ENCODE peak calls at places on chromosome 9, in five cellular contexts. T, F, A, E and L are unnamed samples.

GRCh38 chr9:74721696-74722660 is 165.7 kb downstream of the TRPM6 start:
- DNase-seq in F (no peak), T (peak), E (no peak), A (no peak), L (no peak)

GRCh38 chr9:12085401-12085800 is 607.8 kb upstream of the TYRP1 start:
- DNase-seq in T (no peak), E (no peak), F (no peak), A (no peak), L (no peak)

GRCh38 chr9:13061390-13061789 is 218.1 kb downstream of the MPDZ start:
- DNase-seq in A (no peak), T (no peak), E (no peak), F (no peak), L (no peak)

GRCh38 chr9:38059233-38059936 is 9.6 kb downstream of the SHB start:
- DNase-seq in A (no peak), E (no peak), T (peak), F (no peak), L (no peak)

GRCh38 chr9:16616686-16617085 is 253.8 kb downstream of the BNC2 start:
- DNase-seq in T (no peak), F (no peak), A (no peak), E (no peak), L (no peak)

GRCh38 chr9:121958530-121958929 is 134.6 kb downstream of the TTLL11 start:
- DNase-seq in A (no peak), T (no peak), F (no peak), E (no peak), L (no peak)

GRCh38 chr9:108444400-108445358 is 411.1 kb downstream of the ACTL7B start:
- DNase-seq in A (no peak), T (peak), F (peak), E (no peak), L (no peak)

GRCh38 chr9:125550216-125550614 is 156.8 kb downstream of the MAPKAP1 start:
- DNase-seq in F (no peak), E (no peak), T (peak), A (no peak), L (no peak)

GRCh38 chr9:85876628-85877027 is 64.3 kb upstream of the NAA35 start:
- DNase-seq in T (no peak), E (no peak), F (no peak), A (no peak), L (no peak)

GRCh38 chr9:61674465-61674864 is 484.6 kb downstream of the SPATA31A7 start:
- DNase-seq in T (no peak), E (no peak), A (no peak), F (no peak), L (no peak)

GRCh38 chr9:74304598-74304997 is 192.5 kb upstream of the RORB start:
- DNase-seq in T (no peak), A (no peak), F (no peak), E (no peak), L (no peak)

GRCh38 chr9:137832191-137832700 is 45.3 kb upstream of the CACNA1B start:
- DNase-seq in T (no peak), E (no peak), A (no peak), F (no peak), L (peak)

GRCh38 chr9:85056203-85056572 is 386.7 kb downstream of the NTRK2 start:
- DNase-seq in F (no peak), A (no peak), T (no peak), E (peak), L (no peak)

GRCh38 chr9:72044095-72044494 is 16.3 kb downstream of the C9orf57 start:
- DNase-seq in A (no peak), F (no peak), T (no peak), E (no peak), L (no peak)

GRCh38 chr9:77523891-77524290 is 124.2 kb downstream of the GNA14 start:
- DNase-seq in E (no peak), F (no peak), T (no peak), A (no peak), L (no peak)

GRCh38 chr9:105880517-105880916 is 186.2 kb downstream of the TMEM38B start:
- DNase-seq in T (no peak), F (no peak), A (no peak), E (no peak), L (no peak)

GRCh38 chr9:112784020-112784788 is 33.6 kb downstream of the SNX30 start:
- DNase-seq in T (no peak), F (no peak), A (no peak), E (no peak), L (no peak)

GRCh38 chr9:121912812-121913627 is 180.1 kb downstream of the TTLL11 start:
- DNase-seq in F (no peak), A (no peak), E (no peak), T (no peak), L (peak)

GRCh38 chr9:76646249-76646648 is 118.0 kb upstream of the PCA3 start:
- DNase-seq in F (no peak), T (no peak), E (no peak), A (no peak), L (no peak)

GRCh38 chr9:36940881-36941280 is 93.2 kb downstream of the PAX5 start:
- DNase-seq in A (no peak), T (no peak), F (no peak), E (no peak), L (no peak)

GRCh38 chr9:107597743-107598217 is 108.2 kb upstream of the KLF4 start:
- DNase-seq in A (no peak), E (no peak), F (peak), T (peak), L (no peak)

GRCh38 chr9:115229496-115229895 is 111.5 kb upstream of the TNC start:
- DNase-seq in T (no peak), E (no peak), F (peak), A (no peak), L (no peak)

GRCh38 chr9:114905160-114905940 is 25.0 kb downstream of the TNFSF8 start:
- DNase-seq in T (no peak), A (no peak), F (no peak), E (no peak), L (no peak)

GRCh38 chr9:134961331-134962064 is 43.8 kb upstream of the FCN1 start:
- DNase-seq in A (no peak), F (no peak), T (no peak), E (no peak), L (no peak)
- TF ChIP-seq ATF3 in A (no peak), F (no peak), T (no peak), E (no peak), L (no peak)

DNA sequence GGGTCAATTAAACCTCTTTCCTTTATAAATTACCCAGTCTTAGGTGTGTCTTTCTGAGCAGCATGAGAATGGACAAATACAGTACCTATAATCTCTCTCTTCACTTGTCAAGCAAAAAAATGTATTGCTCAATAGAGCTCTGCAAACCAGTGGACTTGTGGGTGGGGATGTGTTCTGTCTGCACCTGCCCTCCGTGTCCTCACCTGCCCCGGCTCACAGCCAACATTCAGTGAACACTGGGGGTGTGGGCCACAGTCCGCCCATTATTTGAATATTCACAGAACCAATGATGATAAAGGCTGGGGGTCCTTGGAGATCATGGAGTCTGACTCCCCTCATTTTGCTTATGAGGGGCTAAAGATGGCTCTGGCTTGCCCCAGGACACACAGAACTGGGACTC is 36.9 kb upstream of the MED27 start:
- DNase-seq in A (no peak), F (no peak), T (no peak), E (no peak), L (no peak)
- TF ChIP-seq JUND in A (no peak), F (no peak), T (no peak), E (no peak), L (no peak)

GRCh38 chr9:7756088-7756487 is 43.5 kb downstream of the DMAC1 start:
- DNase-seq in F (no peak), T (no peak), A (no peak), E (peak), L (no peak)
- TF ChIP-seq ATF3 in F (no peak), T (no peak), A (no peak), E (no peak), L (no peak)

GRCh38 chr9:116269250-116269649 is 115.7 kb downstream of the PAPPA start:
- DNase-seq in A (no peak), E (no peak), T (no peak), F (no peak), L (no peak)
- TF ChIP-seq JUND in A (no peak), E (no peak), T (no peak), F (no peak), L (no peak)

GRCh38 chr9:89059925-89060506 is 68.7 kb downstream of the S1PR3 start:
- DNase-seq in T (no peak), F (no peak), E (no peak), A (no peak), L (no peak)

GRCh38 chr9:89052470-89053097 is 61.3 kb downstream of the S1PR3 start:
- DNase-seq in F (no peak), A (no peak), E (no peak), T (no peak), L (no peak)

GRCh38 chr9:89058906-89059305 is 67.6 kb downstream of the S1PR3 start:
- DNase-seq in F (no peak), T (no peak), A (no peak), E (no peak), L (no peak)

GRCh38 chr9:89051421-89051820 is 60.2 kb downstream of the S1PR3 start:
- DNase-seq in T (no peak), F (no peak), E (no peak), A (no peak), L (no peak)

DNA sequence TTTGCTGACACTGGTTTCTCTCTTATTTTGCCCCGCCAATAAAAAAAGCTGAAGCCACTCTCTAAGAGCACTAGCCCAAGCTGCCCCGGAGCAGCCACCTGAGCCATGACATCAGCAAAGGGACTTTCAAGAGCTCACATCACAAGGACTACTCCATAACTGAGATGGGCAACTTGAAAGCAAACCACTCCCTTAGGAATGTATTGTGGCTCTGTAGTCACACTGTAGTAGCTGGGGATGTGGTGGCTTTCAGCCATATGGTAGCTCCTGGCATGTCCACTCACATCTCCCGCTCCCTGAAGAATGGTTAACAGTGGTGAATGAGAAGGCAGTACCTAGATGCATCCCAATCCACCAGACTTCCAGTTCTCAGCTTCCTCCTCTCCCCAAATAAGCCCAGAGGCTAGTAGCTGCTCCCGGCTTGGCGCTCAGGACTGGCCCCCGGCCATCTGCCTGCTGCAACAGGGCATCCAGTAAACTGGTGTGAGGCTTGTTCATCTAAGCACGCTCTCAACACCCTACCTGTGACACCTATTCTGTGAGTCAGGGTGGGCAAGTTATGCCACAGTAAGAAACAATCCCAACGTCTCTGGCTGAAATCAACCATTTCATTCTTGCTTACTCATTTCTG is 63.7 kb downstream of the S1PR3 start:
- DNase-seq in A (no peak), E (no peak), T (no peak), F (no peak), L (no peak)
- TF ChIP-seq ATF3 in A (no peak), E (no peak), T (no peak), F (no peak), L (no peak)

DNA sequence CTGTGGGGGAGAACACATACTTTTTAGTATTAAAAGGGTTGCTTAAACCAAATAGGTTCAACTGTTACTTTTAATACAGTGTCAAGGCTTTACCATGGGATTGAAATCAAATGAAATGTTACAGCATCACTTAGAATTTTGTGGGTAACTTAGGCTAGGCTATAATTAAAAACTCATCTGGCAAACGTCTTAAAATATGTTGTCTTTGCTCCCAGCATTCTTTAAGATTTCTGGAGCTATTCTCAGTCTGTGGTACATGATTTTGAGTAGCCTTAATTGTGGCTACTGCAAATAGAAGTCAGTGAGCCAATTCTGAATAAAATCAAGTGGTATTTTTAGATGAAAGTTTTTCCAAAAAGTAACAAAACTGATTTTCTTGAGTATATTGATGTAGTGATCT is 30.7 kb downstream of the UHRF2 start:
- DNase-seq in E (no peak), A (no peak), T (no peak), F (no peak), L (no peak)
- TF ChIP-seq JUND in E (no peak), A (no peak), T (no peak), F (no peak), L (no peak)

GRCh38 chr9:133792721-133793470 is 54.7 kb upstream of the SARDH start:
- DNase-seq in E (no peak), A (no peak), T (peak), F (peak), L (peak)
- TF ChIP-seq ATF3 in E (no peak), A (peak), T (no peak), F (no peak), L (no peak)